ENCODE peak calls at places on chromosomes 2 and 18, in seven cellular contexts. N, T, I, U, B, O and E are unnamed samples.

GRCh38 chr2:161335626-161336025 is 27.4 kb downstream of the PSMD14 start:
- DNase-seq in N (no peak), T (no peak), I (no peak), U (no peak), B (no peak), O (no peak), E (no peak)

GRCh38 chr2:584863-585823 is 92.1 kb downstream of the TMEM18 start:
- DNase-seq in N (peak; percentile 9), T (no peak), I (peak; percentile 28), U (peak; percentile 27), B (no peak), O (peak; percentile 41), E (peak; percentile 25)

GRCh38 chr2:231399853-231400667 is 4.5 kb downstream of the B3GNT7 start:
- DNase-seq in N (no peak), T (no peak), I (no peak), U (peak; percentile 27), B (peak; percentile 43), O (peak; percentile 86), E (no peak)

GRCh38 chr2:3635171-3636008 is 22.6 kb upstream of the ALLC start:
- DNase-seq in N (no peak), T (no peak), I (no peak), U (no peak), B (peak; percentile 15), O (no peak), E (no peak)

GRCh38 chr2:19255481-19255880 is 102.9 kb downstream of the OSR1 start:
- DNase-seq in N (no peak), T (no peak), I (no peak), U (no peak), B (no peak), O (peak; percentile 21), E (no peak)

GRCh38 chr18:8858888-8859511 is 153.6 kb downstream of the MTCL1 start:
- DNase-seq in N (no peak), T (no peak), I (no peak), U (peak; percentile 78), B (no peak), O (peak; percentile 90), E (no peak)

GRCh38 chr2:3256655-3257054 is 121.0 kb downstream of the EIPR1 start:
- DNase-seq in N (no peak), T (no peak), I (no peak), U (no peak), B (no peak), O (no peak), E (no peak)

GRCh38 chr2:179107737-179108136 is 57.8 kb upstream of the CCDC141 start:
- DNase-seq in N (no peak), T (no peak), I (peak; percentile 38), U (peak; percentile 22), B (no peak), O (peak; percentile 18), E (no peak)

GRCh38 chr2:235453605-235454151 is 40.2 kb upstream of the AGAP1 start:
- DNase-seq in N (no peak), T (no peak), I (no peak), U (no peak), B (no peak), O (no peak), E (no peak)

GRCh38 chr2:153770359-153770991 is 101.2 kb upstream of the GALNT13 start:
- DNase-seq in N (peak; percentile 26), T (no peak), I (no peak), U (peak; percentile 30), B (no peak), O (no peak), E (no peak)

GRCh38 chr2:242085941-242086621 is 216.6 kb downstream of the RTP5 start:
- DNase-seq in N (no peak), T (no peak), I (peak; percentile 66), U (peak; percentile 90), B (no peak), O (peak; percentile 33), E (peak; percentile 64)

GRCh38 chr2:740446-741293 is 63.5 kb upstream of the TMEM18 start:
- DNase-seq in N (peak; percentile 100), T (peak; percentile 95), I (peak; percentile 78), U (no peak), B (peak; percentile 85), O (peak; percentile 95), E (no peak)

GRCh38 chr2:134097740-134098139 is 156.1 kb upstream of the MGAT5 start:
- DNase-seq in N (no peak), T (no peak), I (no peak), U (no peak), B (no peak), O (no peak), E (no peak)

GRCh38 chr2:232353096-232353495 is 25.5 kb upstream of the ALPP start:
- DNase-seq in N (no peak), T (no peak), I (no peak), U (no peak), B (no peak), O (no peak), E (no peak)

GRCh38 chr2:190978389-190979053 is 35.5 kb downstream of the STAT1 start:
- DNase-seq in N (no peak), T (no peak), I (no peak), U (no peak), B (no peak), O (peak; percentile 86), E (no peak)

GRCh38 chr2:205054789-205055188 is 509.5 kb downstream of the PARD3B start:
- DNase-seq in N (no peak), T (no peak), I (no peak), U (no peak), B (no peak), O (no peak), E (no peak)

GRCh38 chr2:121547646-121548045 is 17.0 kb downstream of the RNU4ATAC start:
- DNase-seq in N (no peak), T (no peak), I (peak; percentile 37), U (no peak), B (no peak), O (no peak), E (no peak)

GRCh38 chr2:78023356-78023755 is 501.2 kb upstream of the LRRTM4 start:
- DNase-seq in N (peak; percentile 11), T (no peak), I (no peak), U (no peak), B (no peak), O (no peak), E (no peak)

GRCh38 chr2:32464441-32464840 is 107.6 kb downstream of the BIRC6 start:
- DNase-seq in N (no peak), T (no peak), I (no peak), U (no peak), B (no peak), O (no peak), E (no peak)

GRCh38 chr18:30457156-30457555 is 585.4 kb downstream of the DSC3 start:
- DNase-seq in N (no peak), T (no peak), I (no peak), U (peak; percentile 31), B (peak; percentile 44), O (no peak), E (no peak)

GRCh38 chr2:177666408-177666807 is 273.8 kb downstream of the AGPS start:
- DNase-seq in N (no peak), T (no peak), I (peak; percentile 13), U (peak; percentile 78), B (no peak), O (peak; percentile 55), E (peak; percentile 57)

GRCh38 chr18:48859311-48860275 is 91.2 kb downstream of the SMAD7 start:
- DNase-seq in N (peak; percentile 61), T (no peak), I (no peak), U (no peak), B (no peak), O (no peak), E (no peak)

GRCh38 chr2:111633643-111634042 is 250.3 kb downstream of the ANAPC1 start:
- DNase-seq in N (no peak), T (no peak), I (no peak), U (no peak), B (no peak), O (no peak), E (no peak)

GRCh38 chr2:85409719-85410583 is at the start of gene CAPG:
- DNase-seq in N (no peak), T (no peak), I (peak; percentile 77), U (peak; percentile 62), B (no peak), O (no peak), E (peak; percentile 26)

GRCh38 chr2:170928036-170928823 is 823 bp upstream of the GORASP2 start:
- DNase-seq in N (peak; percentile 48), T (no peak), I (peak; percentile 28), U (peak; percentile 58), B (peak; percentile 30), O (peak; percentile 34), E (no peak)

GRCh38 chr18:79503406-79503805 is 107.7 kb downstream of the NFATC1 start:
- DNase-seq in N (no peak), T (no peak), I (no peak), U (no peak), B (no peak), O (no peak), E (no peak)

GRCh38 chr2:11938196-11938595 is 191.8 kb downstream of the LPIN1 start:
- DNase-seq in N (no peak), T (no peak), I (no peak), U (no peak), B (no peak), O (no peak), E (no peak)

GRCh38 chr18:10771053-10771709 is 245.4 kb downstream of the NAPG start:
- DNase-seq in N (no peak), T (no peak), I (peak; percentile 67), U (peak; percentile 73), B (no peak), O (peak; percentile 19), E (no peak)

GRCh38 chr2:207162319-207162718 is 3.4 kb downstream of the KLF7 start:
- DNase-seq in N (no peak), T (no peak), I (no peak), U (no peak), B (no peak), O (peak; percentile 36), E (no peak)

GRCh38 chr2:152826880-152827279 is 108.5 kb downstream of the ARL6IP6 start:
- DNase-seq in N (no peak), T (peak; percentile 27), I (no peak), U (no peak), B (no peak), O (peak; percentile 20), E (no peak)

GRCh38 chr2:70019096-70019495 is 57.7 kb upstream of the ASPRV1 start:
- DNase-seq in N (no peak), T (no peak), I (no peak), U (no peak), B (no peak), O (no peak), E (no peak)

GRCh38 chr2:206989306-206989705 is 50.0 kb downstream of the CPO start:
- DNase-seq in N (peak; percentile 72), T (no peak), I (peak; percentile 51), U (peak; percentile 58), B (peak; percentile 75), O (peak; percentile 48), E (peak; percentile 26)

GRCh38 chr2:238170386-238171071 is 11.8 kb downstream of the ERFE start:
- DNase-seq in N (no peak), T (no peak), I (no peak), U (no peak), B (no peak), O (no peak), E (no peak)

GRCh38 chr2:180657054-180657453 is 323.4 kb upstream of the UBE2E3 start:
- DNase-seq in N (no peak), T (no peak), I (no peak), U (peak; percentile 18), B (no peak), O (peak; percentile 67), E (no peak)

GRCh38 chr2:55157474-55157884 is 74.6 kb downstream of the CLHC1 start:
- DNase-seq in N (no peak), T (no peak), I (peak; percentile 15), U (peak; percentile 55), B (no peak), O (peak; percentile 33), E (no peak)